ENCODE peak calls at places on chromosomes 11 and 22, in seven cellular contexts. N, Y, W, E, D, K and G are unnamed samples.

GRCh38 chr11:13896990-13897353 is 65.6 kb upstream of the SPON1 start:
- DNase-seq in Y (no peak), W (no peak), D (no peak), K (no peak), N (no peak), E (no peak), G (no peak)

GRCh38 chr11:75633409-75634011 is 35.3 kb downstream of the MAP6 start:
- DNase-seq in K (no peak), E (no peak), D (no peak), W (peak; percentile 11), Y (no peak), N (no peak), G (no peak)

GRCh38 chr11:75014129-75014528 is 25.4 kb downstream of the NEU3 start:
- DNase-seq in N (no peak), E (peak; percentile 18), D (no peak), Y (no peak), K (no peak), W (no peak), G (no peak)

GRCh38 chr22:47192106-47192650 is 429.7 kb downstream of the TBC1D22A start:
- DNase-seq in K (no peak), E (no peak), Y (no peak), N (no peak), W (no peak), D (no peak), G (no peak)

GRCh38 chr11:68959465-68960298 is 21.1 kb downstream of the MRGPRD start:
- DNase-seq in E (no peak), W (no peak), Y (no peak), N (no peak), K (no peak), D (no peak), G (peak; percentile 51)

GRCh38 chr11:93747122-93747521 is 5.7 kb downstream of the C11orf54 start:
- DNase-seq in W (no peak), D (no peak), E (no peak), K (no peak), N (no peak), Y (no peak), G (no peak)

GRCh38 chr11:70108250-70108649 is 30.1 kb downstream of the ANO1 start:
- DNase-seq in N (no peak), W (no peak), D (no peak), Y (no peak), E (no peak), K (no peak), G (no peak)

GRCh38 chr11:108708173-108708572 is 43.3 kb downstream of the DDX10 start:
- DNase-seq in Y (no peak), K (no peak), W (no peak), N (no peak), E (no peak), D (no peak), G (no peak)

GRCh38 chr11:130816941-130817607 is 99.2 kb downstream of the SNX19 start:
- DNase-seq in Y (no peak), W (no peak), E (no peak), N (no peak), D (no peak), K (no peak), G (no peak)

GRCh38 chr11:10657308-10658271 is 36.0 kb downstream of the IRAG1 start:
- DNase-seq in D (peak; percentile 57), N (no peak), Y (no peak), W (peak; percentile 14), K (no peak), E (peak; percentile 25), G (no peak)

GRCh38 chr11:104934594-104934993 is 33.8 kb downstream of the CASP4 start:
- DNase-seq in K (no peak), W (no peak), N (no peak), D (no peak), E (no peak), Y (no peak), G (no peak)

GRCh38 chr22:38295339-38295738 is 21.9 kb downstream of the CSNK1E start:
- DNase-seq in Y (no peak), W (no peak), K (no peak), D (no peak), E (no peak), N (no peak), G (no peak)

GRCh38 chr11:132300283-132300682 is 929.9 kb downstream of the NTM start:
- DNase-seq in W (peak; percentile 58), K (no peak), E (no peak), D (no peak), N (no peak), Y (no peak), G (peak; percentile 42)

GRCh38 chr11:34185926-34186841 is 80.8 kb downstream of the NAT10 start:
- DNase-seq in E (no peak), K (no peak), D (no peak), W (peak; percentile 63), N (no peak), Y (no peak), G (no peak)

GRCh38 chr11:118304227-118304808 is at the start of gene CD3E:
- DNase-seq in E (no peak), N (no peak), W (no peak), Y (no peak), K (no peak), D (no peak), G (no peak)

GRCh38 chr11:279966-280761 is 2.0 kb downstream of the NLRP6 start:
- DNase-seq in N (no peak), D (no peak), E (peak; percentile 48), W (peak; percentile 74), Y (no peak), K (no peak), G (peak; percentile 48)

GRCh38 chr11:107263865-107264563 is 193.6 kb downstream of the CWF19L2 start:
- DNase-seq in D (peak; percentile 9), N (no peak), E (no peak), Y (no peak), W (no peak), K (no peak), G (no peak)

GRCh38 chr11:133955091-133955846 is 1.5 kb downstream of the IGSF9B start:
- DNase-seq in N (no peak), Y (no peak), D (no peak), E (no peak), K (no peak), W (peak; percentile 62), G (peak; percentile 81)

GRCh38 chr22:46087816-46088277 is 62.5 kb upstream of the PPARA start:
- DNase-seq in D (no peak), E (peak; percentile 67), N (no peak), K (no peak), W (no peak), Y (peak; percentile 73), G (peak; percentile 94)

GRCh38 chr22:36853407-36854099 is 7.3 kb upstream of the NCF4 start:
- DNase-seq in N (peak; percentile 40), K (peak; percentile 25), D (no peak), W (peak; percentile 93), Y (peak; percentile 72), E (peak; percentile 61), G (peak; percentile 70)

GRCh38 chr11:111429066-111429506 is 50.0 kb upstream of the POU2AF1 start:
- DNase-seq in N (peak; percentile 39), Y (peak; percentile 54), W (peak; percentile 82), D (no peak), E (peak; percentile 63), K (peak; percentile 64), G (peak; percentile 42)

GRCh38 chr11:57787920-57788716 is 26.5 kb downstream of the CTNND1 start:
- DNase-seq in K (peak; percentile 32), D (peak; percentile 70), N (no peak), Y (no peak), E (no peak), W (peak; percentile 71), G (no peak)

GRCh38 chr11:87392665-87393064 is 354.9 kb downstream of the TMEM135 start:
- DNase-seq in D (no peak), K (no peak), E (no peak), N (no peak), W (no peak), Y (no peak), G (no peak)

GRCh38 chr22:32733900-32734299 is 67.6 kb upstream of the TIMP3 start:
- DNase-seq in E (no peak), D (no peak), N (no peak), K (no peak), Y (no peak), W (no peak), G (no peak)

GRCh38 chr11:111785886-111786412 is 19.8 kb upstream of the PPP2R1B start:
- DNase-seq in E (no peak), W (no peak), K (peak; percentile 76), Y (no peak), D (no peak), N (no peak), G (no peak)

GRCh38 chr22:26592368-26593015 is 2.6 kb upstream of the TPST2 start:
- DNase-seq in W (no peak), E (no peak), Y (no peak), K (no peak), N (no peak), D (peak; percentile 72), G (no peak)
- TF ChIP-seq REST in W (no peak), E (no peak), Y (no peak), K (no peak), N (no peak), D (no peak), G (no peak)

GRCh38 chr22:42383287-42383686 is 48.9 kb downstream of the NFAM1 start:
- DNase-seq in D (no peak), E (no peak), N (no peak), K (no peak), W (no peak), Y (no peak), G (no peak)
- H3K4me2 ChIP-seq in D (no peak overlapping the region), E (no peak overlapping the region), N (no peak overlapping the region), K (no peak overlapping the region), W (no peak overlapping the region), Y (no peak overlapping the region), G (no peak overlapping the region)

DNA sequence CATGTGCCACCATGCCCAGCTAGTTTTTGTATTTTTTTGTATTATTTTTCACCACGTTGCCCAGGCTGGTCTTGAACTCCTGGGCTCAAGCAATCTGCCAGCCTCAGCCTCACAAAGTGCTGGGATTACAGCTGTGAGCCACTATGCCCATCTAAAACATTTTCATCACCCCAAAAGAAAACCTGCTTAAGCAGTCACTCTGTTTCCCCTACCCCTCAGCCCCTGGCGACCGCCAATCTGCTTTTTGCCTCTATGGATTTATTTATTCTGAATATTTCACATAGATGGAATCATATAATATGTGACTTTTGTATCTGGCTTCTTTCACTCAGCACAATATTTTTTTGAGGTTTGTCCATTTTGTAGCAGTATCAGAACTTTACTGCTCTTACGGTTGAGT is 18.6 kb upstream of the P2RY2 start:
- DNase-seq in W (no peak), Y (no peak), E (no peak), D (no peak), K (no peak), N (no peak), G (no peak)
- TF ChIP-seq REST in W (no peak), Y (no peak), E (no peak), D (no peak), K (no peak), N (no peak), G (no peak)

DNA sequence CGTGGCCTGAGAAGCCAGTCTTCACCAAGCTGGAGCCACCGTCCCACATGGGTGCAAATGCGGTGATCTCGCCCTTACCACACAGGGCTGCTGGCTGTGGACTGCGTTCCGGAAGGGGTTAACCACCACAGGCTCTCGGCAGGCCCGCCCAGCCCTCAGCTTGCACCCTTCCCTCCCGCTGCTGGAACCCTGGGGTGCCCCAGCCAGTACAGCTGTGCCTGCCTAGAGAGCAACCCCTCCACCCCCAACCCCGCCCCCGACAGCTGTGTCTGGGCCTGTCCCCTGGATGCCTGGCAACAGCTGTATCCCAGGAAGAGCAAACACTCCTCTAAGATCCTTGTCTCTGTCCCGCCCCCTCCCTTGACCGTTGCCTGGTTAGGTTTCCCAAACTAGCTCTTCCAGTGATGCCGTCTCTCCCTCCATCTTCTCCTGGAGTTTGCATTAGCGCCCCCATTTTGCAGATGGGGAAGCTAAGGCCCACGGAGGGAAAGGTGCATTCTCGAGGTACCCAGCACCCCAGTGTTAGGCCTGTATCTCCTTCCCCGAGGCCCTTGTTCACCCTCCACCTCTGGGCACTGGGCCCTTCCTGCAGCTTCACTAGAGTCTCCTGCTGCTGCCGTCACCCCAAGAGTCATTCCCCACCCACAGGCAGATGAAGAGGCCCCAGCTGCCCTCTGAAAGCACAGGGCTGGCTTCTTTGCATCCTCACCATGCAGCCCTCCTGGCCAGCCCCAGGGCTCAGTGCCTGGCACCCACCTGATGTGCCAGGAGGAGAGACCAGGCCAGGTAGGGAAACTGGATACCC is 12.6 kb upstream of the COX8A start:
- DNase-seq in W (peak; percentile 55), E (peak; percentile 21), D (no peak), N (no peak), K (peak; percentile 46), Y (peak; percentile 78), G (peak; percentile 83)
- H3K4me2 ChIP-seq in W (no peak overlapping the region), E (no peak overlapping the region), D (peak overlapping the region; percentile 54), N (no peak overlapping the region), K (peak overlapping the region; percentile 27), Y (no peak overlapping the region), G (no peak overlapping the region)